ENCODE peak calls at places on chromosomes 1 and 21, in six cellular contexts. H is left ventricle myocardium inferior, K is heart left ventricle, O is PC-9, D is aorta, V is endodermal cell. T is an unnamed sample. For H3K4me1, the result is how much of the 10 kb centered on the place peaks cover.

GRCh38 chr21:38413958-38414506 is 84.2 kb downstream of the ERG start:
- DNase-seq in O (no peak), D (no peak), H (no peak), V (no peak), K (no peak), T (no peak)

GRCh38 chr1:6041432-6042062 is 4.1 kb upstream of the KCNAB2 start:
- DNase-seq in D (no peak), H (no peak), K (no peak), O (no peak), V (peak), T (no peak)

GRCh38 chr21:38740131-38740530 is 65.6 kb upstream of the ETS2 start:
- DNase-seq in D (no peak), K (no peak), V (no peak), O (no peak), H (no peak), T (no peak)

GRCh38 chr1:6128276-6129081 is 51.6 kb downstream of the CHD5 start:
- DNase-seq in D (peak), H (no peak), O (no peak), V (no peak), K (no peak), T (no peak)

GRCh38 chr21:36465481-36465880 is 14.4 kb downstream of the CLDN14 start:
- DNase-seq in H (no peak), D (no peak), V (no peak), O (no peak), K (no peak), T (no peak)

GRCh38 chr1:177164380-177165068 is at the start of gene ASTN1:
- DNase-seq in D (no peak), O (no peak), V (peak), K (peak), H (no peak), T (no peak)

GRCh38 chr1:228118040-228118439 is 8.9 kb upstream of the MRPL55 start:
- DNase-seq in O (no peak), V (no peak), K (no peak), D (no peak), H (no peak), T (no peak)

GRCh38 chr1:202967684-202968281 is 726 bp upstream of the CYB5R1 start:
- DNase-seq in O (no peak), D (no peak), V (no peak), H (no peak), K (no peak), T (no peak)

GRCh38 chr1:161351482-161351881 is 16.2 kb downstream of the CFAP126 start:
- DNase-seq in O (no peak), H (no peak), V (no peak), D (no peak), K (no peak), T (no peak)

GRCh38 chr1:63812071-63812700 is 38.4 kb downstream of the ROR1 start:
- DNase-seq in H (no peak), O (no peak), K (no peak), V (no peak), D (no peak), T (no peak)
- H3K27ac ChIP-seq in H (no peak), O (no peak), K (no peak), V (no peak), D (no peak), T (no peak)

DNA sequence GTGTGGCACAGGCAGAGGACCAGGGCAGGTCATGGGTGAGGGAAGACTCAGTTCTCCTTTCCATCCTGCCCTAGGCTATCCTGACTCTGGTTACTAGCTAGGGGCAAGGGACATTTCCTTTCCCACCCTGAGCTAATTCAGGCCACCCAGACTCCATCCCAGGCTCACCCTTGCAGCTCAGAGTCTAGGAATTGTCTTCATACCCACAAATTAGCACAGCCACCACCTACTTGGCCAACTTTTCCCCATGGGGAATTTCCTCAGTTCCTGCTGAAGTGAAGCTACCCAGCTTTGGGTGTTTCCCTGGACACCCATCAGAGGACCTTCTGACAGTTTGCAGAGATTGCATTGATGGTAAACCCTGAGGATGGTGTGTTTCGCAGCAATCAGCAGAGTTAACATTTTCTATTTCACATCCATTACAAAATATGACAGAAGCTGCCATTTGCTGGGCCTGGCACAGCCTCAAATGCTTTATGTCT is 20.3 kb upstream of the RNF19B start:
- DNase-seq in O (no peak), H (no peak), K (no peak), V (no peak), D (no peak), T (no peak)
- H3K4me1 ChIP-seq in O (under half), H (under half), K (under half), V (under half), D (under half), T (under half)

GRCh38 chr1:155904261-155904660 is 6.9 kb downstream of the RIT1 start:
- DNase-seq in O (no peak), D (no peak), K (no peak), V (no peak), H (no peak), T (no peak)

GRCh38 chr1:155897746-155898145 is 13.4 kb downstream of the RIT1 start:
- DNase-seq in K (no peak), H (no peak), O (no peak), D (no peak), V (no peak), T (no peak)

GRCh38 chr1:155900161-155900560 is 11.0 kb downstream of the RIT1 start:
- DNase-seq in K (no peak), D (no peak), O (no peak), V (no peak), H (no peak), T (no peak)

GRCh38 chr1:155899683-155900082 is 11.5 kb downstream of the RIT1 start:
- DNase-seq in O (no peak), V (no peak), K (no peak), D (no peak), H (no peak), T (no peak)
- H3K27ac ChIP-seq in O (no peak), V (no peak), K (no peak), D (no peak), H (no peak), T (no peak)

GRCh38 chr1:76303348-76303712 is 228.8 kb downstream of the ST6GALNAC3 start:
- DNase-seq in K (no peak), H (no peak), V (no peak), D (no peak), O (no peak), T (no peak)
- H3K4me1 ChIP-seq in K (under half), H (under half), V (under half), D (under half), O (under half), T (under half)

GRCh38 chr1:171313835-171314320 is at the start of gene FMO4:
- DNase-seq in H (peak), D (peak), K (peak), O (peak), V (peak), T (peak)
- H3K27ac ChIP-seq in H (peak), D (peak), K (peak), O (no peak), V (no peak), T (peak)

GRCh38 chr1:242828828-242829227 is 304.3 kb upstream of the PLD5 start:
- DNase-seq in O (no peak), K (no peak), V (no peak), H (no peak), D (no peak), T (no peak)

GRCh38 chr1:242827538-242827937 is 303.0 kb upstream of the PLD5 start:
- DNase-seq in D (no peak), H (no peak), O (no peak), V (no peak), K (no peak), T (no peak)

GRCh38 chr1:242826706-242827336 is 302.3 kb upstream of the PLD5 start:
- DNase-seq in V (no peak), H (no peak), K (no peak), O (no peak), D (no peak), T (no peak)

GRCh38 chr1:242824435-242824834 is 299.9 kb upstream of the PLD5 start:
- DNase-seq in H (no peak), D (no peak), O (peak), V (no peak), K (no peak), T (no peak)

DNA sequence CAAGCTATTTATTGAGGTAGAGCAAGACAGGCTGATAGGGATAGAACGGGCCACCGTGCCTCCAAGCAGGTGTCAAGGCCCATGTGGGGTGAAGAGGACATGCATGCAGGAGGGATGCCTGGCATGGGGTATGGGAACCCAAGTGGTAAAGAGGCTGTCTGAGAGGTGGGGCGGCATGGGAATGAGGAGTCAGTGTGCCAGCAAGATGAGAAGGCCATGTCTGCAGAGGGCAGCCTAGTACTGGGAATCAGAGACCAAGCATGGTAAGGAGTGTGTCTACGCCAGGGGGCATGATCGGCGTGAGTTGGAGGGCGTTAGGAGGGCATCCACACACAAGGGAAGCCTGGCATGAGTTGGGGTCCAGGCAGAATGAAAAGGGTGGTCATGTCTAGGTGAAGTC is 303.7 kb upstream of the PLD5 start:
- DNase-seq in D (no peak), H (no peak), O (no peak), K (no peak), V (peak), T (no peak)
- H3K4me1 ChIP-seq in D (under half), H (under half), O (under half), K (under half), V (under half), T (under half)

GRCh38 chr1:27876341-27877114 is 4.2 kb downstream of the THEMIS2 start:
- DNase-seq in O (no peak), V (no peak), D (no peak), K (no peak), H (no peak), T (no peak)

GRCh38 chr1:27872802-27873665 is 690 bp downstream of the THEMIS2 start:
- DNase-seq in V (peak), H (no peak), K (no peak), O (no peak), D (no peak), T (no peak)

GRCh38 chr1:27877115-27877416 is 4.7 kb downstream of the THEMIS2 start:
- DNase-seq in V (no peak), K (no peak), D (no peak), O (no peak), H (no peak), T (no peak)

GRCh38 chr1:27872059-27872801 is at the start of gene THEMIS2:
- DNase-seq in H (peak), V (peak), K (peak), D (peak), O (no peak), T (peak)

GRCh38 chr1:27873671-27874384 is 1.5 kb downstream of the THEMIS2 start:
- DNase-seq in D (no peak), H (no peak), V (no peak), K (no peak), O (no peak), T (no peak)
- H3K27ac ChIP-seq in D (no peak), H (peak), V (no peak), K (peak), O (no peak), T (peak)

GRCh38 chr21:32412162-32412997 is at the start of gene EVA1C:
- DNase-seq in K (peak), O (no peak), D (peak), V (peak), H (peak), T (peak)
- H3K4me1 ChIP-seq in K (under half), O (under half), D (under half), V (under half), H (half or more), T (under half)